ENCODE peak calls at places on chromosomes 12 and 14, in nine cellular contexts. C is IMR-90, U is H1, H is endothelial cell, D is OCI-LY7, E is heart right ventricle, V is breast epithelium, Q is progenitor cell of endocrine pancreas, T is AG04450. F is an unnamed sample.

GRCh38 chr12:66803972-66804371 is 125.1 kb upstream of the GRIP1 start:
- DNase-seq in C (no peak), U (no peak), H (no peak), D (no peak), E (no peak), V (no peak), Q (no peak), T (no peak), F (no peak)

GRCh38 chr14:96139879-96140278 is 64.8 kb upstream of the BDKRB2 start:
- DNase-seq in C (peak), U (no peak), H (no peak), D (no peak), E (no peak), V (no peak), Q (no peak), T (no peak), F (no peak)

GRCh38 chr12:23098110-23099049 is 473.4 kb downstream of the ETNK1 start:
- DNase-seq in C (no peak), U (no peak), H (no peak), D (no peak), E (no peak), V (no peak), Q (no peak), T (no peak), F (no peak)

GRCh38 chr14:71478542-71478941 is 453.7 kb upstream of the RGS6 start:
- DNase-seq in C (peak), U (no peak), H (no peak), D (peak), E (no peak), V (no peak), Q (no peak), T (no peak), F (peak)

GRCh38 chr12:41919526-41920305 is 225.0 kb downstream of the GXYLT1 start:
- DNase-seq in C (no peak), U (no peak), H (no peak), D (no peak), E (no peak), V (no peak), Q (no peak), T (no peak), F (no peak)

GRCh38 chr12:107732365-107732764 is 28.6 kb downstream of the PRDM4 start:
- DNase-seq in C (no peak), U (no peak), H (peak), D (no peak), E (no peak), V (no peak), Q (no peak), T (no peak), F (no peak)

GRCh38 chr14:85535916-85536834 is 6.2 kb downstream of the FLRT2 start:
- DNase-seq in C (peak), U (no peak), H (no peak), D (no peak), E (no peak), V (no peak), Q (no peak), T (no peak), F (no peak)

GRCh38 chr12:118714051-118714460 is 267.3 kb upstream of the SRRM4 start:
- DNase-seq in C (no peak), U (peak), H (peak), D (peak), E (no peak), V (no peak), Q (peak), T (no peak), F (peak)

GRCh38 chr12:96908170-96908675 is 1.2 kb downstream of the NEDD1 start:
- DNase-seq in C (no peak), U (no peak), H (no peak), D (no peak), E (no peak), V (no peak), Q (no peak), T (no peak), F (peak)

GRCh38 chr14:41548666-41549065 is 58.0 kb upstream of the LRFN5 start:
- DNase-seq in C (peak), U (no peak), H (no peak), D (no peak), E (no peak), V (no peak), Q (no peak), T (peak), F (no peak)

GRCh38 chr12:127595506-127595905 is 671.5 kb upstream of the TMEM132C start:
- DNase-seq in C (no peak), U (no peak), H (no peak), D (no peak), E (no peak), V (no peak), Q (no peak), T (no peak), F (no peak)

GRCh38 chr12:107779077-107779840 is 4.8 kb downstream of the ASCL4 start:
- DNase-seq in C (no peak), U (no peak), H (no peak), D (peak), E (no peak), V (no peak), Q (no peak), T (no peak), F (no peak)

GRCh38 chr14:102930753-102931579 is 8.5 kb downstream of the AMN start:
- DNase-seq in C (peak), U (no peak), H (no peak), D (no peak), E (no peak), V (no peak), Q (no peak), T (no peak), F (no peak)

GRCh38 chr14:67269338-67270060 is 28.3 kb downstream of the PALS1 start:
- DNase-seq in C (peak), U (no peak), H (no peak), D (no peak), E (no peak), V (no peak), Q (no peak), T (peak), F (no peak)

GRCh38 chr12:6716874-6717437 is 6.9 kb upstream of the COPS7A start:
- DNase-seq in C (no peak), U (no peak), H (no peak), D (no peak), E (no peak), V (no peak), Q (no peak), T (no peak), F (no peak)

GRCh38 chr12:125742413-125742812 is 677.2 kb downstream of the AACS start:
- DNase-seq in C (no peak), U (no peak), H (no peak), D (no peak), E (no peak), V (no peak), Q (no peak), T (no peak), F (no peak)

GRCh38 chr12:11773889-11774677 is 124.6 kb downstream of the ETV6 start:
- DNase-seq in C (no peak), U (no peak), H (no peak), D (no peak), E (no peak), V (no peak), Q (no peak), T (no peak), F (no peak)

GRCh38 chr12:10189653-10190052 is 10.8 kb downstream of the TMEM52B start:
- DNase-seq in C (peak), U (no peak), H (no peak), D (no peak), E (peak), V (peak), Q (no peak), T (no peak), F (no peak)

GRCh38 chr14:78164226-78164853 is 5.8 kb upstream of the NRXN3 start:
- DNase-seq in C (no peak), U (peak), H (peak), D (peak), E (no peak), V (no peak), Q (peak), T (no peak), F (peak)

GRCh38 chr12:49529409-49529808 is 9.4 kb upstream of the KCNH3 start:
- DNase-seq in C (no peak), U (no peak), H (no peak), D (no peak), E (no peak), V (no peak), Q (no peak), T (no peak), F (no peak)

GRCh38 chr12:108734200-108734906 is 3.0 kb upstream of the CORO1C start:
- DNase-seq in C (peak), U (no peak), H (no peak), D (no peak), E (no peak), V (no peak), Q (no peak), T (peak), F (peak)

GRCh38 chr14:38964630-38965029 is 138.4 kb downstream of the SEC23A start:
- DNase-seq in C (peak), U (no peak), H (no peak), D (no peak), E (no peak), V (no peak), Q (no peak), T (no peak), F (no peak)

GRCh38 chr12:79617696-79618095 is 73.1 kb downstream of the PAWR start:
- DNase-seq in C (no peak), U (no peak), H (no peak), D (no peak), E (no peak), V (no peak), Q (no peak), T (no peak), F (no peak)

GRCh38 chr12:26741828-26742227 is 91.2 kb downstream of the ITPR2 start:
- DNase-seq in C (no peak), U (no peak), H (no peak), D (no peak), E (no peak), V (no peak), Q (no peak), T (no peak), F (no peak)

GRCh38 chr12:123591702-123592481 is 7.5 kb downstream of the TMED2 start:
- DNase-seq in C (peak), U (no peak), H (no peak), D (no peak), E (no peak), V (no peak), Q (no peak), T (peak), F (no peak)

GRCh38 chr14:92613008-92613658 is 99.6 kb downstream of the RIN3 start:
- DNase-seq in C (no peak), U (peak), H (peak), D (peak), E (peak), V (no peak), Q (no peak), T (no peak), F (peak)

GRCh38 chr14:98964171-98964570 is 307.8 kb downstream of the BCL11B start:
- DNase-seq in C (no peak), U (no peak), H (no peak), D (no peak), E (no peak), V (no peak), Q (no peak), T (no peak), F (peak)

GRCh38 chr14:69036757-69037506 is 57.8 kb upstream of the ACTN1 start:
- DNase-seq in C (no peak), U (no peak), H (no peak), D (no peak), E (no peak), V (no peak), Q (no peak), T (no peak), F (no peak)
- TF ChIP-seq CTCF in C (no peak), U (no peak), H (no peak), D (no peak), E (no peak), V (no peak), Q (no peak), T (no peak), F (no peak)

DNA sequence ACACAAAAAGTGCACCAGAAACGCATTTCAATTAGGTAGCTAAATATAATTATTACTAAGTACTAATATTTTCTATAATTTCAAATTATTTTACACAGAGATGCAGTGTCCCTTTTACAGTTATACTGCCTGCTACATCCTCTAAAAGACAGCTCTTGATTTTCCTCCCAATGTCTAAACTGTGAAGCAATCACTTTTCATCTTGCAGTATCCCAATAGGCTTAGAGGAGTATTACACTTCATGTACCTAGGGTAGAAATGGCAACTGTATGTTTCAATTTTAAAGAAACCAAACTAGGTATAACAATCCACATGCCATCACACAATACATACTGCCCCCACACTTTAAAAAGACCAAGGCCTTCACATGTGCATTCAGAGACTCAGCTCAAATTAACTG is 7.3 kb downstream of the RSRC2 start:
- DNase-seq in C (no peak), U (no peak), H (no peak), D (no peak), E (no peak), V (no peak), Q (no peak), T (no peak), F (no peak)
- TF ChIP-seq CTCF in C (no peak), U (no peak), H (no peak), D (no peak), E (no peak), V (no peak), Q (no peak), T (no peak), F (no peak)

GRCh38 chr14:64137657-64138290 is 156.4 kb downstream of the ESR2 start:
- DNase-seq in C (peak), U (no peak), H (no peak), D (peak), E (no peak), V (no peak), Q (no peak), T (no peak), F (no peak)
- TF ChIP-seq CTCF in C (peak), U (peak), H (no peak), D (peak), E (peak), V (no peak), Q (no peak), T (peak), F (no peak)

DNA sequence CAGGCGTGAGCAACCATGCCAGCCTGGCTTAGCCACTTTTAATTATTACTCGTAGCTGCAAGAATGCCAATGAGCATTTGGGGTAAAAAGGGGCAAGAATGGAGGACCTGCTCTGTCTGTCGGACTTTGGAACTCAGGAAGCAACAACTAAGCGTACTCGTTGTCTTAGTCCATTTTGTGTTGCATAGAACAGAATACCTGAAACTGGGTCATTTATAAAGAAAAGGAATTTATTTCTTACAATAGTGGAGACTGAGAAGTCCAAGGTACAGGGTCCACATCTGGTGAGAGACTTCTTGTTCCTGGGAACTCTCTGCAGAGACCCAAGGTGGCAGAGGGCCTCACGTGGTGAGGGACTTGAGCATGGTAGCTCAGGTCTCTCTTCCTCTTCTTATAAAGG is 29.1 kb downstream of the SLC35E3 start:
- DNase-seq in C (no peak), U (no peak), H (no peak), D (no peak), E (no peak), V (no peak), Q (no peak), T (no peak), F (no peak)
- TF ChIP-seq CTCF in C (no peak), U (no peak), H (no peak), D (no peak), E (no peak), V (no peak), Q (no peak), T (no peak), F (no peak)

GRCh38 chr14:77026166-77026929 is 2.2 kb downstream of the IRF2BPL start:
- DNase-seq in C (peak), U (no peak), H (no peak), D (no peak), E (peak), V (no peak), Q (no peak), T (no peak), F (no peak)

GRCh38 chr14:77025744-77026165 is 2.8 kb downstream of the IRF2BPL start:
- DNase-seq in C (no peak), U (no peak), H (no peak), D (no peak), E (no peak), V (no peak), Q (no peak), T (no peak), F (no peak)

GRCh38 chr14:77028384-77029246 is at the start of gene IRF2BPL:
- DNase-seq in C (peak), U (no peak), H (peak), D (peak), E (peak), V (peak), Q (peak), T (peak), F (peak)

GRCh38 chr14:77027538-77028383 is 747 bp downstream of the IRF2BPL start:
- DNase-seq in C (peak), U (no peak), H (peak), D (peak), E (peak), V (peak), Q (peak), T (no peak), F (peak)

GRCh38 chr14:77026930-77027537 is 1.5 kb downstream of the IRF2BPL start:
- DNase-seq in C (peak), U (no peak), H (peak), D (peak), E (peak), V (no peak), Q (peak), T (no peak), F (peak)
- TF ChIP-seq CTCF in C (peak), U (no peak), H (no peak), D (peak), E (peak), V (no peak), Q (no peak), T (no peak), F (no peak)

GRCh38 chr12:8077207-8077606 is 4.9 kb upstream of the NECAP1 start:
- DNase-seq in C (peak), U (no peak), H (no peak), D (no peak), E (no peak), V (no peak), Q (no peak), T (no peak), F (no peak)

GRCh38 chr12:8078916-8079315 is 3.2 kb upstream of the NECAP1 start:
- DNase-seq in C (no peak), U (no peak), H (no peak), D (no peak), E (no peak), V (no peak), Q (no peak), T (no peak), F (no peak)

GRCh38 chr12:8076357-8076756 is 5.7 kb upstream of the NECAP1 start:
- DNase-seq in C (no peak), U (no peak), H (no peak), D (no peak), E (no peak), V (no peak), Q (no peak), T (no peak), F (no peak)

GRCh38 chr12:8080131-8080530 is 1.9 kb upstream of the NECAP1 start:
- DNase-seq in C (no peak), U (no peak), H (no peak), D (no peak), E (no peak), V (no peak), Q (no peak), T (no peak), F (no peak)

GRCh38 chr12:8078400-8078799 is 3.7 kb upstream of the NECAP1 start:
- DNase-seq in C (peak), U (no peak), H (peak), D (peak), E (no peak), V (no peak), Q (no peak), T (peak), F (peak)
- TF ChIP-seq CTCF in C (peak), U (peak), H (peak), D (peak), E (no peak), V (no peak), Q (peak), T (peak), F (peak)

DNA sequence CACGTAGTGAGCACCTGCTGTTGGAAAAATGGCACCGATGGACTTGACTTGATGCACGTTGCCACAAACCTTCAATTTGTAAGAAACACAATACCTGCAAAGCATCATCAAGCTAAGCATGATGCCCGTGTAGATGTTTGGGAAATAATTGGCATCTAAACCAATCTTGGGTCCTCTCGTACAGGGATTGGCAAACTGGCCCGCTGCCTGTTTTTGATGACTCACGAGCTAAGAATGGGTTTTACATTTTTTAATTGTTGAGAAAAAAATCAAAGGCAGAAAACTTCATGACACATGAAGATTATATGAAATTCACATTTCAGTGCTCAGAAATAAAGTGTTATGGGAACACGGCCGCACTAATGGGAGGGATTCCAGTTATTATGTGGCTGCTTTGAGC is 10.9 kb downstream of the MTA1 start:
- DNase-seq in C (peak), U (no peak), H (no peak), D (no peak), E (no peak), V (no peak), Q (no peak), T (no peak), F (no peak)
- TF ChIP-seq CTCF in C (no peak), U (no peak), H (no peak), D (no peak), E (no peak), V (no peak), Q (no peak), T (no peak), F (no peak)

DNA sequence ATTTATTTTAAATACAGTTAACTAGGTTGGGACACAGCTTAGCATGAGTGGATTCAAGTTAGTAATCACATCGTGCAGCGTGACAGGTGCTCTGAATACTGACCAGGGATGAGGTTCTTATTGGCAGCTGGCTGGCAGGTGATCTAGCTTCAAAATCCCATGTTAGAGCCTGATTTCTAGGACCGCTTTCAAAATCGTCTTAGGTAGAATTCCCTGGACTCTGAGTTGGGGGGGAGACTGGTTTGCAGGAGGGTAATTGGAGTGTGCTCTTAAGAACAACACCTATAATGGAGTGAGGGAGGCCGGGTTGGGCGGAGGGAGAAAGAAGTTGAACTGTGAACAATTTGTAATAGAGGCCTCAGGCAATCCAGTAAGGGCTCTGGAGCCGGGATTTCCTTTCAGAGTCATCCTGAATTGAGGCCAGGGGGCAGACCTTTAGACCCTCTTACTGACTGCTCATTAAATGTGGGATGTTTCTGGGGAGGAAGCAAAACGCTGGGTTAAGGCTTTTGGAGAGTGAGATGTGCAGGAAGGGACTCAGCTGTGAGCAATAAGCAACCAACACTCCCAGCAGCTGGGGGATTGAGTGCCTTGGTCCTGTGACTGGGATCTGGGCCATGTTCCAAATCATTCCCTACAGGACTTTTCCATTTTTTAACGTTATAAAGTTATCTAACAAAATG is 920 bp upstream of the YARS2 start:
- DNase-seq in C (no peak), U (no peak), H (peak), D (no peak), E (no peak), V (no peak), Q (no peak), T (no peak), F (no peak)
- TF ChIP-seq CTCF in C (no peak), U (no peak), H (no peak), D (peak), E (no peak), V (no peak), Q (no peak), T (no peak), F (no peak)

F was measured in activated CD8-positive, alpha-beta T cell treated with anti-CD3 and anti-CD28 coated beads for 36 hours.